ENCODE peak calls at places on chromosomes 5 and 9, in seven cellular contexts. C is sigmoid colon; Y is aorta; Q is breast epithelium; N is fibroblast of lung; H is gastrocnemius medialis; X is CD8-positive, alpha-beta memory T cell. I is an unnamed sample.

GRCh38 chr5:110770286-110770685 is 31.5 kb downstream of the SLC25A46 start:
- DNase-seq in H (no peak), X (no peak), Q (no peak), C (no peak), Y (no peak), N (no peak), I (no peak)

GRCh38 chr9:86800681-86801080 is 146.6 kb downstream of the GAS1 start:
- DNase-seq in Y (no peak), H (no peak), N (no peak), X (no peak), Q (no peak), C (no peak), I (no peak)

GRCh38 chr5:93572101-93572772 is 8.8 kb downstream of the NR2F1-AS1 start:
- DNase-seq in Q (no peak), C (no peak), H (no peak), X (no peak), N (no peak), Y (no peak), I (no peak)

GRCh38 chr9:98367371-98367900 is 112.0 kb upstream of the TBC1D2 start:
- DNase-seq in Q (no peak), H (no peak), C (no peak), N (no peak), X (no peak), Y (no peak), I (no peak)

GRCh38 chr9:133953621-133953975 is 38.5 kb downstream of the VAV2 start:
- DNase-seq in H (no peak), Q (no peak), X (no peak), C (no peak), Y (peak; percentile 39), N (no peak), I (no peak)

GRCh38 chr5:111758284-111758628 is 1.3 kb upstream of the NREP start:
- DNase-seq in Y (no peak), C (no peak), N (no peak), X (no peak), Q (no peak), H (no peak), I (no peak)

GRCh38 chr9:122445155-122445749 is 32.5 kb downstream of the OR1J1 start:
- DNase-seq in X (no peak), Q (no peak), N (peak; percentile 94), Y (no peak), C (no peak), H (no peak), I (peak; percentile 11)

GRCh38 chr5:111535879-111536549 is 23.7 kb upstream of the STARD4 start:
- DNase-seq in N (no peak), H (no peak), Y (no peak), X (no peak), Q (no peak), C (no peak), I (no peak)

GRCh38 chr9:116101516-116101915 is 52.1 kb upstream of the PAPPA start:
- DNase-seq in H (no peak), Y (no peak), N (peak; percentile 91), Q (no peak), C (no peak), X (no peak), I (peak; percentile 68)

GRCh38 chr9:15278839-15279238 is 28.2 kb downstream of the TTC39B start:
- DNase-seq in Q (no peak), C (no peak), X (no peak), H (no peak), Y (no peak), N (no peak), I (no peak)

GRCh38 chr5:140966293-140967225 is at the start of gene PCDHAC2:
- DNase-seq in C (peak; percentile 71), H (no peak), N (peak; percentile 24), Q (no peak), Y (peak; percentile 52), X (no peak), I (peak; percentile 60)

GRCh38 chr5:172918421-172919371 is 40.5 kb upstream of the RPL26L1 start:
- DNase-seq in H (no peak), Q (no peak), Y (no peak), C (no peak), X (peak; percentile 9), N (no peak), I (no peak)

GRCh38 chr5:124742521-124742920 is 3.9 kb downstream of the ZNF608 start:
- DNase-seq in Y (no peak), C (no peak), X (no peak), H (no peak), N (no peak), Q (no peak), I (no peak)
- H3K4me3 ChIP-seq in Y (peak overlapping the region; percentile 57), C (peak overlapping the region; percentile 70), X (no peak overlapping the region), H (peak overlapping the region; percentile 72), N (peak overlapping the region; percentile 70), Q (peak overlapping the region; percentile 77), I (peak overlapping the region; percentile 25)

GRCh38 chr5:138029944-138030343 is 2.9 kb downstream of the FAM13B start:
- DNase-seq in C (no peak), H (no peak), Y (no peak), N (no peak), X (no peak), Q (no peak), I (no peak)

GRCh38 chr5:138032572-138033274 is at the start of gene FAM13B:
- DNase-seq in N (peak; percentile 72), Q (peak; percentile 76), C (peak; percentile 90), H (peak; percentile 66), X (peak; percentile 78), Y (peak; percentile 86), I (peak; percentile 51)

GRCh38 chr5:138032028-138032571 is 779 bp downstream of the FAM13B start:
- DNase-seq in X (no peak), N (peak; percentile 65), C (peak; percentile 79), H (peak; percentile 44), Q (peak; percentile 58), Y (peak; percentile 85), I (peak; percentile 25)

GRCh38 chr5:138033275-138033808 is 463 bp upstream of the FAM13B start:
- DNase-seq in Q (no peak), Y (no peak), N (peak; percentile 8), X (no peak), H (no peak), C (no peak), I (no peak)

GRCh38 chr5:138029501-138029900 is 3.4 kb downstream of the FAM13B start:
- DNase-seq in H (no peak), X (no peak), Q (no peak), Y (no peak), N (no peak), C (no peak), I (no peak)
- H3K27ac ChIP-seq in H (no peak overlapping the region), X (no peak overlapping the region), Q (no peak overlapping the region), Y (no peak overlapping the region), N (no peak overlapping the region), C (no peak overlapping the region), I (no peak overlapping the region)

GRCh38 chr5:132426525-132427138 is 57.1 kb downstream of the SLC22A5 start:
- DNase-seq in C (peak; percentile 92), H (peak; percentile 93), X (peak; percentile 52), N (peak; percentile 90), Q (no peak), Y (peak; percentile 94), I (peak; percentile 79)

GRCh38 chr5:132425975-132426524 is 56.5 kb downstream of the SLC22A5 start:
- DNase-seq in Y (no peak), C (no peak), X (no peak), Q (no peak), N (no peak), H (no peak), I (no peak)

GRCh38 chr5:132428147-132428482 is 58.6 kb downstream of the SLC22A5 start:
- DNase-seq in X (no peak), C (no peak), N (no peak), H (no peak), Y (no peak), Q (no peak), I (no peak)

GRCh38 chr5:132428811-132429440 is 59.4 kb downstream of the SLC22A5 start:
- DNase-seq in Y (no peak), Q (no peak), X (no peak), C (no peak), H (no peak), N (peak; percentile 59), I (peak; percentile 42)

DNA sequence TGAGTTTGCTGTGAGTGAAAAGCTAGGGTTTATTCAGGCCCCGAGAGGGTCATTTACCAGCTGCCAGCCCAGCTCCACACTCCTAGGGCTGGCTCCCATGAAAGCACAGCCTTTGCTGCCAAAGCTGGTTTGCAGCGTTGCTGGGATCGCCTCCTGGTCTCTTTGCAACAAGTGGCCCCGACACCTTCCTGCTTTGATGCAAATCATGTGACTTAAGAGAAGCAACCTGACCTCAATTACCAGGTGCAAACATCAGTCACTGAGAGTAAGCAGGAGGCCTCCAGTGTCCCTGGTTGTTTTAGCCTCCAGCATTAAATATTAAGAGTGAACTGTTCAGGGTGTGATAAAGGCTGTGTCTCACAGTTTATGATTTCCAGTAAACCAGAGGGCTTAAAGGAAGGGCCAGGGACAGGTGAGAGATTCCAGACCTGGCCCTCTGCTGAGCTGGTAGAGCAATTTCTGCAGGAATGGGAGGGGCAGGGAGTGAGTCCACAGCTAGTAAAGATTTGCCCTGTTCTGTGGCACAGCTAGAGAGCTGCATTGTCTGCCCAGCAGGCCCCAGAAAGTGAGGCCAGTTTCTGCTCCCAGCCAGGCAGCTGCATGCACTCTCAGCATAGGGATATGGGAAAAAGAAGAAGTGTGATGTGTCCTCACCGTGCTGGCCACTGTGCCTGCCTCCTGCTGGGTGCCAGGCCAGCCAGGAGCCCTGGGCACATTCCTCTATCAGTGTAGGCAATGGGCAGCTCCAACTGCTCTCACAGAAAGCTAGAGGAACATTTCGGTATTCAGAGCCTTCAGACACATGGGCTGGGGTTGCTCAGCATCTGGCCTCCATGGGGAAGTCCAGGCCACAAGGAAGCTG is 58.0 kb downstream of the SLC22A5 start:
- DNase-seq in C (no peak), Y (peak; percentile 74), X (peak; percentile 53), H (peak; percentile 83), Q (no peak), N (no peak), I (peak; percentile 54)
- H3K4me3 ChIP-seq in C (no peak overlapping the region), Y (no peak overlapping the region), X (peak overlapping the region; percentile 57), H (no peak overlapping the region), Q (no peak overlapping the region), N (no peak overlapping the region), I (no peak overlapping the region)

GRCh38 chr5:1253456-1254105 is 28.4 kb downstream of the SLC6A18 start:
- DNase-seq in H (no peak), C (no peak), X (no peak), Q (no peak), N (no peak), Y (no peak), I (no peak)
- H3K27ac ChIP-seq in H (no peak overlapping the region), C (no peak overlapping the region), X (no peak overlapping the region), Q (no peak overlapping the region), N (no peak overlapping the region), Y (no peak overlapping the region), I (no peak overlapping the region)

I was measured in PC-3.